ENCODE peak calls at places on chromosome 14, in eight cellular contexts. E is NCI-H1105 treated with DMSO at 0.1 percent for 48 hours; X is ecto neural progenitor cell; F is stimulated activated CD4-positive, alpha-beta T cell treated with anti-CD3 and anti-CD28 coated beads, Interleukin-1b, Interleukin-23, amount 100 ng/mL, for 24 hours; K is IMR-90; U is activated naive CD4-positive, alpha-beta T cell treated with Interleukin-2 at 50 U/mL for 16 hours; G is HCEC 1CT; T is KG1. V is an unnamed sample.

GRCh38 chr14:100294213-100294962 is 11.9 kb downstream of the SLC25A29 start:
- DNase-seq in E (no peak), X (no peak), F (no peak), K (no peak), U (no peak), G (no peak), T (no peak), V (no peak)

GRCh38 chr14:57389646-57390036 is 745 bp upstream of the NAA30 start:
- DNase-seq in E (peak), X (peak), F (peak), K (no peak), U (no peak), G (no peak), T (no peak), V (no peak)

GRCh38 chr14:22158560-22158959 is 430.5 kb downstream of the DAD1 start:
- DNase-seq in E (no peak), X (no peak), F (no peak), K (no peak), U (no peak), G (no peak), T (no peak), V (no peak)

GRCh38 chr14:68178282-68178681 is 358.7 kb downstream of the RAD51B start:
- DNase-seq in E (no peak), X (no peak), F (no peak), K (no peak), U (no peak), G (no peak), T (no peak), V (no peak)

GRCh38 chr14:20802341-20803084 is at the start of gene RNASE1:
- DNase-seq in E (no peak), X (no peak), F (no peak), K (no peak), U (no peak), G (no peak), T (no peak), V (no peak)

GRCh38 chr14:51996148-51996746 is 6.9 kb downstream of the RTRAF start:
- DNase-seq in E (no peak), X (no peak), F (no peak), K (peak), U (no peak), G (peak), T (no peak), V (peak)

GRCh38 chr14:88992011-88992410 is 167.6 kb downstream of the TTC8 start:
- DNase-seq in E (no peak), X (no peak), F (no peak), K (no peak), U (no peak), G (no peak), T (no peak), V (no peak)

GRCh38 chr14:31770271-31770670 is 209.1 kb downstream of the NUBPL start:
- DNase-seq in E (no peak), X (no peak), F (no peak), K (no peak), U (no peak), G (peak), T (no peak), V (no peak)

GRCh38 chr14:90693413-90693812 is 122.8 kb downstream of the TTC7B start:
- DNase-seq in E (peak), X (no peak), F (no peak), K (no peak), U (no peak), G (no peak), T (no peak), V (no peak)

GRCh38 chr14:76937181-76938091 is 91.1 kb downstream of the IRF2BPL start:
- DNase-seq in E (peak), X (peak), F (no peak), K (peak), U (no peak), G (peak), T (no peak), V (peak)

GRCh38 chr14:64611358-64612020 is 61.7 kb downstream of the PPP1R36 start:
- DNase-seq in E (peak), X (no peak), F (no peak), K (peak), U (no peak), G (peak), T (no peak), V (no peak)

GRCh38 chr14:35287481-35288013 is 4.6 kb upstream of the PSMA6 start:
- DNase-seq in E (no peak), X (no peak), F (no peak), K (no peak), U (peak), G (no peak), T (no peak), V (no peak)

GRCh38 chr14:80315681-80316080 is 104.4 kb upstream of the DIO2 start:
- DNase-seq in E (no peak), X (no peak), F (no peak), K (peak), U (no peak), G (no peak), T (no peak), V (no peak)

GRCh38 chr14:69106451-69106850 is 46.5 kb downstream of the DCAF5 start:
- DNase-seq in E (no peak), X (no peak), F (no peak), K (no peak), U (no peak), G (no peak), T (no peak), V (no peak)

GRCh38 chr14:102668291-102668873 is 75.9 kb downstream of the RCOR1 start:
- DNase-seq in E (peak), X (no peak), F (no peak), K (no peak), U (no peak), G (no peak), T (no peak), V (no peak)

V was measured in brain microvascular endothelial cell.